ENCODE peak calls at places on chromosome 16, in nine cellular contexts. I, B, O, S, K, T, Y, L and Q are unnamed samples.

GRCh38 chr16:71357681-71358080 is 842 bp upstream of the CALB2 start:
- DNase-seq in S (no peak), O (no peak), L (no peak), Y (no peak), B (no peak), T (no peak), K (no peak), I (no peak), Q (no peak)

GRCh38 chr16:4591191-4591590 is 23.5 kb downstream of the UBALD1 start:
- DNase-seq in T (no peak), O (no peak), K (no peak), I (no peak), L (no peak), Y (no peak), B (no peak), S (no peak), Q (no peak)

GRCh38 chr16:25553711-25554436 is 137.9 kb upstream of the HS3ST4 start:
- DNase-seq in T (no peak), L (no peak), K (no peak), I (no peak), S (no peak), B (no peak), O (no peak), Y (no peak), Q (no peak)

GRCh38 chr16:88759245-88759975 is 25.6 kb downstream of the PIEZO1 start:
- DNase-seq in I (no peak), Y (peak), T (no peak), B (peak), S (no peak), L (no peak), O (no peak), K (peak), Q (no peak)

GRCh38 chr16:6827931-6828330 is 504.7 kb upstream of the RBFOX1 start:
- DNase-seq in S (no peak), O (no peak), T (no peak), B (no peak), L (no peak), Y (no peak), I (no peak), K (no peak), Q (no peak)

GRCh38 chr16:63217011-63217410 is 1180.8 kb upstream of the CDH8 start:
- DNase-seq in T (no peak), Y (no peak), S (no peak), L (no peak), I (no peak), B (no peak), K (no peak), O (no peak), Q (no peak)

GRCh38 chr16:74666010-74666421 is 661 bp downstream of the RFWD3 start:
- DNase-seq in O (no peak), S (no peak), T (no peak), L (no peak), I (no peak), B (no peak), K (no peak), Y (no peak), Q (no peak)

GRCh38 chr16:57621521-57622268 is 6.7 kb upstream of the ADGRG1 start:
- DNase-seq in T (no peak), S (no peak), B (peak), Y (no peak), I (no peak), O (peak), L (peak), K (peak), Q (no peak)

GRCh38 chr16:83227336-83227735 is 580.4 kb upstream of the HSBP1 start:
- DNase-seq in L (no peak), K (no peak), S (no peak), B (no peak), Y (no peak), O (no peak), I (no peak), T (no peak), Q (no peak)

GRCh38 chr16:55668337-55669281 is 12.8 kb downstream of the SLC6A2 start:
- DNase-seq in S (no peak), I (no peak), K (no peak), O (no peak), B (no peak), T (no peak), L (no peak), Y (no peak), Q (no peak)

GRCh38 chr16:6684076-6684673 is 648.5 kb upstream of the RBFOX1 start:
- DNase-seq in I (no peak), T (no peak), O (no peak), L (no peak), K (no peak), B (no peak), S (no peak), Y (peak), Q (no peak)

GRCh38 chr16:85430523-85431381 is 182.4 kb upstream of the GSE1 start:
- DNase-seq in I (no peak), S (no peak), Y (no peak), L (peak), T (no peak), B (peak), K (peak), O (no peak), Q (no peak)
- H3K27ac ChIP-seq in I (no peak), S (no peak), Y (no peak), L (no peak), T (no peak), B (no peak), K (no peak), O (no peak), Q (no peak)

GRCh38 chr16:22641030-22641671 is 130.5 kb downstream of the NPIPB5 start:
- DNase-seq in K (no peak), L (no peak), Y (no peak), I (no peak), B (no peak), O (no peak), S (no peak), T (no peak), Q (no peak)
- H3K27ac ChIP-seq in K (no peak), L (no peak), Y (no peak), I (no peak), B (no peak), O (no peak), S (no peak), T (no peak), Q (no peak)

DNA sequence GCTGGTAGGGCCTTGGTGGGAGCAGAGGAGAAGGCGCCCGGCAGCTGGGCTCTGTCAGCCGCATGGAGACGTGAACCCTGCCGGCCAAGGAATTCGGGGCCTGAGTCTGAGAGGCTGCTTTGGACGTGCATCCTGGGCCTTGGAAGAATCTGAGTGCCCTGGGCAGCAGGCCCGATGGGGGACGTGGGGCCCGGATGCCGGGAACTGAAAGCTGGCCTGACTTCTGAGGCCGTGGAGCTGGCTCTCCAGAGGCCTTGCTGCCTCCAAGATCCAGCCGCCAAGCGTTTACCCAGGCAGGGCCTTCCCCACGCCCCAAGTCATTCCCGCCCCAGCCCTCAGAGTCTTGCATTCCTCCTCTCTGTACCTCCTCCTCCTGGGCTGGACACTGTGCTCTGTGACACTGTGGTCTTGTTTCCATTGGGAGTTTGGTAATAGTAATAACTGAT is 37.2 kb downstream of the NKD1 start:
- DNase-seq in T (no peak), I (no peak), O (no peak), L (no peak), S (peak), K (peak), Y (no peak), B (peak), Q (peak)
- H3K27ac ChIP-seq in T (no peak), I (peak), O (peak), L (no peak), S (peak), K (peak), Y (no peak), B (peak), Q (peak)

DNA sequence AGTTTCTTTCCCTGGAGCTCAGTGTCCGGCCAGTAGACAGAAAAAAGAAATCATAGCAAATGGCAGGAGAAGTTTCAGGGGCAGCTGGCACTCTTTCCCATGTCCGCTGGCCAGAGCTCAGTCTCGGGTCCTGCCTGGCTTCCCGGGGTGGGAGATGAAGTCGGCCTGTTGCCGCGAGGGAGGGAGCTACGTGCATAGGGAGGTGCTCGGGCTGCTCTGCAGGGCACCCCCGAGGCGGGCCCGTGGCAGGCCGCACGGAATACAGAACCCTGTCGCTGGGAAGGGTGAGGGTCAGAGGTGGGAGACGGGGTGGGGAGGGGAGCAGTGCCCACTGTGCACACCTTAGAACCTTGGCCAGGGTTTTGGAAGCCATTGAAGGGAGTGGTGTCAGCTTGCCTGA is 78.3 kb upstream of the FOXF1 start:
- DNase-seq in Y (no peak), O (no peak), B (no peak), I (no peak), L (no peak), K (no peak), S (no peak), T (no peak), Q (no peak)
- H3K27ac ChIP-seq in Y (no peak), O (peak), B (no peak), I (no peak), L (no peak), K (peak), S (no peak), T (no peak), Q (no peak)

GRCh38 chr16:48353565-48354163 is 31.5 kb downstream of the SIAH1 start:
- DNase-seq in K (peak), T (peak), B (peak), I (no peak), S (no peak), Y (peak), L (no peak), O (no peak), Q (no peak)

GRCh38 chr16:48352648-48353347 is 32.4 kb downstream of the SIAH1 start:
- DNase-seq in B (no peak), T (no peak), L (no peak), S (no peak), I (no peak), K (no peak), O (no peak), Y (no peak), Q (no peak)

GRCh38 chr16:48347191-48347860 is 37.9 kb downstream of the SIAH1 start:
- DNase-seq in K (no peak), Y (no peak), T (no peak), S (no peak), B (no peak), I (no peak), L (no peak), O (no peak), Q (no peak)

GRCh38 chr16:48347980-48348379 is 37.2 kb downstream of the SIAH1 start:
- DNase-seq in Y (no peak), O (no peak), I (no peak), S (no peak), B (no peak), L (no peak), K (no peak), T (no peak), Q (no peak)

GRCh38 chr16:48350716-48351115 is 34.5 kb downstream of the SIAH1 start:
- DNase-seq in L (no peak), T (no peak), B (no peak), S (no peak), O (no peak), K (no peak), Y (no peak), I (no peak), Q (no peak)
- H3K27ac ChIP-seq in L (peak), T (no peak), B (no peak), S (no peak), O (no peak), K (no peak), Y (no peak), I (no peak), Q (no peak)